ENCODE peak calls at places on chromosomes 6 and 20, in four cellular contexts. One of them, this sample, is unnamed.

GRCh38 chr20:53576195-53576580 is 17.5 kb downstream of the ZNF217 start:
- DNase-seq in IMR-90: no peak
- DNase-seq in mesendoderm: no peak
- DNase-seq in H9: no peak
- DNase-seq in this sample: no peak

GRCh38 chr6:54586251-54586650 is 260.3 kb upstream of the FAM83B start:
- DNase-seq in IMR-90: peak
- DNase-seq in mesendoderm: no peak
- DNase-seq in H9: no peak
- DNase-seq in this sample: no peak

GRCh38 chr6:159842035-159842434 is 42.0 kb downstream of the PNLDC1 start:
- DNase-seq in IMR-90: no peak
- DNase-seq in mesendoderm: peak
- DNase-seq in H9: no peak
- DNase-seq in this sample: peak

GRCh38 chr6:156883497-156884252 is 106.5 kb downstream of the ARID1B start:
- DNase-seq in IMR-90: peak
- DNase-seq in mesendoderm: no peak
- DNase-seq in H9: no peak
- DNase-seq in this sample: no peak

GRCh38 chr20:1825492-1825891 is 69.7 kb upstream of the SIRPA start:
- DNase-seq in IMR-90: peak
- DNase-seq in mesendoderm: no peak
- DNase-seq in H9: no peak
- DNase-seq in this sample: no peak

GRCh38 chr6:35754452-35755321 is 17.9 kb downstream of the ARMC12 start:
- DNase-seq in IMR-90: peak
- DNase-seq in mesendoderm: no peak
- DNase-seq in H9: no peak
- DNase-seq in this sample: no peak

GRCh38 chr6:21754891-21755290 is 161.3 kb downstream of the SOX4 start:
- DNase-seq in IMR-90: peak
- DNase-seq in mesendoderm: no peak
- DNase-seq in H9: no peak
- DNase-seq in this sample: peak

GRCh38 chr20:1935696-1936366 is 40.6 kb downstream of the SIRPA start:
- DNase-seq in IMR-90: no peak
- DNase-seq in mesendoderm: no peak
- DNase-seq in H9: no peak
- DNase-seq in this sample: no peak

GRCh38 chr6:167450631-167451030 is 125.7 kb downstream of the TTLL2 start:
- DNase-seq in IMR-90: no peak
- DNase-seq in mesendoderm: no peak
- DNase-seq in H9: no peak
- DNase-seq in this sample: no peak

GRCh38 chr6:85403331-85404015 is 46.4 kb upstream of the NT5E start:
- DNase-seq in IMR-90: peak
- DNase-seq in mesendoderm: peak
- DNase-seq in H9: no peak
- DNase-seq in this sample: peak

GRCh38 chr6:151324079-151324825 is 67.1 kb downstream of the ZBTB2 start:
- DNase-seq in IMR-90: peak
- DNase-seq in mesendoderm: peak
- DNase-seq in H9: peak
- DNase-seq in this sample: peak

GRCh38 chr6:142942805-142943227 is 2.2 kb downstream of the HIVEP2 start:
- DNase-seq in IMR-90: peak
- DNase-seq in mesendoderm: no peak
- DNase-seq in H9: no peak
- DNase-seq in this sample: peak

GRCh38 chr6:96923871-96924493 is 546 bp upstream of the KLHL32 start:
- DNase-seq in IMR-90: no peak
- DNase-seq in mesendoderm: no peak
- DNase-seq in H9: no peak
- DNase-seq in this sample: peak

GRCh38 chr20:5100684-5101347 is 18.9 kb downstream of the PCNA start:
- DNase-seq in IMR-90: peak
- DNase-seq in mesendoderm: peak
- DNase-seq in H9: peak
- DNase-seq in this sample: peak

GRCh38 chr6:157126183-157127098 is 196.9 kb downstream of the TMEM242 start:
- DNase-seq in IMR-90: no peak
- DNase-seq in mesendoderm: no peak
- DNase-seq in H9: no peak
- DNase-seq in this sample: no peak

GRCh38 chr6:41634657-41635056 is 3.6 kb upstream of the MDFI start:
- DNase-seq in IMR-90: no peak
- DNase-seq in mesendoderm: peak
- DNase-seq in H9: peak
- DNase-seq in this sample: peak

GRCh38 chr6:136063095-136063494 is 187.0 kb downstream of the MTFR2 start:
- DNase-seq in IMR-90: peak
- DNase-seq in mesendoderm: no peak
- DNase-seq in H9: no peak
- DNase-seq in this sample: peak

GRCh38 chr20:51309128-51309527 is 233.4 kb downstream of the NFATC2 start:
- DNase-seq in IMR-90: no peak
- DNase-seq in mesendoderm: no peak
- DNase-seq in H9: no peak
- DNase-seq in this sample: no peak

GRCh38 chr6:42313941-42314570 is 96.4 kb upstream of the MRPS10 start:
- DNase-seq in IMR-90: peak
- DNase-seq in mesendoderm: no peak
- DNase-seq in H9: no peak
- DNase-seq in this sample: peak

GRCh38 chr6:46090115-46091079 is 39.4 kb upstream of the ENPP4 start:
- DNase-seq in IMR-90: peak
- DNase-seq in mesendoderm: peak
- DNase-seq in H9: peak
- DNase-seq in this sample: peak

GRCh38 chr6:139547082-139547776 is 172.8 kb upstream of the CITED2 start:
- DNase-seq in IMR-90: no peak
- DNase-seq in mesendoderm: no peak
- DNase-seq in H9: no peak
- DNase-seq in this sample: peak

GRCh38 chr6:53309059-53309896 is 39.5 kb downstream of the ELOVL5 start:
- DNase-seq in IMR-90: peak
- DNase-seq in mesendoderm: no peak
- DNase-seq in H9: no peak
- DNase-seq in this sample: peak

GRCh38 chr6:44002071-44002590 is 125.1 kb downstream of the MRPL14 start:
- DNase-seq in IMR-90: no peak
- DNase-seq in mesendoderm: no peak
- DNase-seq in H9: peak
- DNase-seq in this sample: peak

GRCh38 chr20:59016795-59017492 is 2.3 kb upstream of the TUBB1 start:
- DNase-seq in IMR-90: no peak
- DNase-seq in mesendoderm: no peak
- DNase-seq in H9: no peak
- DNase-seq in this sample: no peak

GRCh38 chr20:19284400-19285178 is 72.1 kb downstream of the SLC24A3 start:
- DNase-seq in IMR-90: no peak
- DNase-seq in mesendoderm: no peak
- DNase-seq in H9: no peak
- DNase-seq in this sample: no peak

GRCh38 chr6:22838346-22838745 is 269.0 kb downstream of the HDGFL1 start:
- DNase-seq in IMR-90: peak
- DNase-seq in mesendoderm: peak
- DNase-seq in H9: no peak
- DNase-seq in this sample: peak

GRCh38 chr6:141653590-141653989 is 479.1 kb upstream of the GJE1 start:
- DNase-seq in IMR-90: no peak
- DNase-seq in mesendoderm: no peak
- DNase-seq in H9: no peak
- DNase-seq in this sample: peak

GRCh38 chr6:35023091-35023490 is 118.0 kb downstream of the TCP11 start:
- DNase-seq in IMR-90: no peak
- DNase-seq in mesendoderm: no peak
- DNase-seq in H9: no peak
- DNase-seq in this sample: no peak

GRCh38 chr6:84825461-84825860 is 61.1 kb upstream of the TBX18 start:
- DNase-seq in IMR-90: no peak
- DNase-seq in mesendoderm: no peak
- DNase-seq in H9: no peak
- DNase-seq in this sample: peak

GRCh38 chr6:149153637-149154036 is 163.9 kb upstream of the TAB2 start:
- DNase-seq in IMR-90: no peak
- DNase-seq in mesendoderm: no peak
- DNase-seq in H9: no peak
- DNase-seq in this sample: no peak

GRCh38 chr6:149160943-149161342 is 156.6 kb upstream of the TAB2 start:
- DNase-seq in IMR-90: no peak
- DNase-seq in mesendoderm: no peak
- DNase-seq in H9: no peak
- DNase-seq in this sample: no peak

GRCh38 chr6:149154137-149154900 is 163.2 kb upstream of the TAB2 start:
- DNase-seq in IMR-90: no peak
- DNase-seq in mesendoderm: no peak
- DNase-seq in H9: no peak
- DNase-seq in this sample: no peak

GRCh38 chr6:149157126-149157525 is 160.4 kb upstream of the TAB2 start:
- DNase-seq in IMR-90: no peak
- DNase-seq in mesendoderm: no peak
- DNase-seq in H9: no peak
- DNase-seq in this sample: no peak

DNA sequence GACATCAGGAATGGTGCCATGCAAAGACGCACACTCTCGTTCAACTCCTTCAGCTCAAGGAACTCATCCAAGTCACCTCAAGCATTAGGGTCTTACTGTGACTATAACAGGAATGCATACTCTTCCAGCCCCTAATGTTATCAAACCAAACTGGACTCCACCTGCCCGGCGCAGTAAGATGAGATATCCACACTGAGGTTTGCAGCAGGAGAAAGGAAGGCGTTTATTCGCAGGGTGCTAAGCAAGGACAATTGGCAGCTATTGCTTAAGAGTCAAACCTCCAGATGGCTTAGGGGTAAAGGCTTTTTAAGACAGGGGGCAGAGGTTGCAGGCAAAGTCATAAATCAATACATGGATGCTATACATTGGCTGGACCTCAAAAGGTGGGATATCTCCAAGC is 159.4 kb upstream of the TAB2 start:
- DNase-seq in IMR-90: no peak
- DNase-seq in mesendoderm: no peak
- DNase-seq in H9: no peak
- DNase-seq in this sample: no peak
- H4K8ac ChIP-seq in IMR-90: no peak
- H4K8ac ChIP-seq in mesendoderm: no peak
- H4K8ac ChIP-seq in H9: no peak
- H4K8ac ChIP-seq in this sample: no peak

GRCh38 chr20:62410742-62411478 is 3.8 kb upstream of the CABLES2 start:
- DNase-seq in IMR-90: no peak
- DNase-seq in mesendoderm: no peak
- DNase-seq in H9: no peak
- DNase-seq in this sample: no peak
- H4K8ac ChIP-seq in IMR-90: no peak
- H4K8ac ChIP-seq in mesendoderm: no peak
- H4K8ac ChIP-seq in H9: no peak
- H4K8ac ChIP-seq in this sample: no peak

DNA sequence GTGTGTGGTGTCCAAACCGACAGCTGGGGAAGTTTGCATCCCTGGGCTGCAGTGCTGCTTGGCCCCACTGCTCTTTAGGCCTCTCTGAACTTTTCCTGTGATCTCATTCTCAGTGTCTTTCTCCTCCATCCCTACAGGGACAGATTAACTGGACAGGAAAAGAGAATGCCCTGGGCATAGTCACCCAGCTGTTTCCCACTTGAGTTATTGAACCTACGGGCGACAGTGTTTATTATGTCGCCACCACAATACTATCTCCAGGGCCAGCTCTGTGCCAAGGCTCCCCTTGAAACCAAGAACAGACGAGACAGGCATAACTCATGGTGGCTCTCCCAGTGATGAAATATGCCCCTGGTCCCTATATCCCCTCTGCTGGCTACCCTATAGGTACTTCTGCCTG is 147.8 kb upstream of the EPHA7 start:
- DNase-seq in IMR-90: no peak
- DNase-seq in mesendoderm: no peak
- DNase-seq in H9: no peak
- DNase-seq in this sample: no peak
- H4K8ac ChIP-seq in IMR-90: no peak
- H4K8ac ChIP-seq in mesendoderm: no peak
- H4K8ac ChIP-seq in H9: no peak
- H4K8ac ChIP-seq in this sample: no peak

GRCh38 chr20:47354388-47354709 is 2.1 kb downstream of the ZMYND8 start:
- DNase-seq in IMR-90: no peak
- DNase-seq in mesendoderm: no peak
- DNase-seq in H9: no peak
- DNase-seq in this sample: no peak
- H4K8ac ChIP-seq in IMR-90: peak
- H4K8ac ChIP-seq in mesendoderm: no peak
- H4K8ac ChIP-seq in H9: no peak
- H4K8ac ChIP-seq in this sample: no peak

DNA sequence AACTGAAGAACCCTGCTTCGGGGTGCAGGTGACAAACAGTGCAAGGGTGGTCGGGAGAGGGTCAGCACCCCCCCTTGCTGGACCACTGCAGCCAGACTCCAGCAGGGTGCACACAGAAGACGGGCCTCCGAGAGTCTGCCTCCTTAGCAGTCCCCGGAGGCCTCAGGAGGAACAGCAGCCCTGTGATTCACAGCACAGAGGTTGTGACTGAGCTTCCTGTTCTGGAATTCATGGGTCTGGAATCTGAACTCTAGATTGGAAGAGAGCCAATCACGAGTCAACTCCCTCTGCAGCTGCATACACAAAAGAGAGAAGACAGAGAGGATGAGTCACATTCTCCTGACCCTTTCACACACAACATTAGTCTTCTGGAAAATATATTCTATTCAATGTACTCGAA is 249.0 kb upstream of the OPRM1 start:
- DNase-seq in IMR-90: peak
- DNase-seq in mesendoderm: peak
- DNase-seq in H9: peak
- DNase-seq in this sample: peak
- H4K8ac ChIP-seq in IMR-90: no peak
- H4K8ac ChIP-seq in mesendoderm: no peak
- H4K8ac ChIP-seq in H9: no peak
- H4K8ac ChIP-seq in this sample: peak

DNA sequence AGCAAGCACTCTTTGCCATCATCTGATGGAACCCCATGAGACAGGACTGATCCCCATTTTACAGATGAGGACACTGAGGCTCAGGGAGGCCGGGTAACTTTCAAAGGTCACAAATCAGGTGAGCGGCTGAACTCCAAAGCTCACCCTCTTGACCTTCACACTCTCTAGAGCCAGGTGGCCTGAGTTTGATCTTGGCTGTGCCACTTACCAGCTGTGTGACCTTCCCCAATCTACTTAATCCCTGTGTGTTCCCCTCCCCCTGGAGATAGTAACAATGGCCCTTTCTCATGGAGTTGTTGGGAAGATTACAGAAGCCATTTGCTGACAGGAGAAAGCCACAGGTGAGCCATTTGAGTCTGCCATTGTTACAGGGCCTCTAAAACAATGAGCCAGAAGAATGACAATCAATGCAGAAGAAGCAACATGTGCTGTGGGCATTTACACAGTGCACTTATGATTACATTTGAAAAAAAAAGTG is 34.5 kb downstream of the BMP7 start:
- DNase-seq in IMR-90: no peak
- DNase-seq in mesendoderm: peak
- DNase-seq in H9: peak
- DNase-seq in this sample: no peak
- H4K8ac ChIP-seq in IMR-90: no peak
- H4K8ac ChIP-seq in mesendoderm: no peak
- H4K8ac ChIP-seq in H9: no peak
- H4K8ac ChIP-seq in this sample: no peak